ENCODE peak calls at places on chromosomes 1 and 21, in seven cellular contexts. G, A, M, B, O, E and Z are unnamed samples.
A peak's percentile ranks its signal among the peaks of the same experiment; 100 is the strongest.

GRCh38 chr1:227335587-227336020 is 17.3 kb upstream of the CDC42BPA start:
- DNase-seq in G (no peak), A (no peak), M (no peak), B (no peak), O (no peak), E (no peak), Z (no peak)

GRCh38 chr1:169949139-169949538 is 55.4 kb upstream of the SCYL3 start:
- DNase-seq in G (no peak), A (no peak), M (no peak), B (no peak), O (peak; percentile 18), E (peak; percentile 8), Z (peak; percentile 8)

GRCh38 chr1:192954705-192955265 is 104.4 kb downstream of the UCHL5 start:
- DNase-seq in G (no peak), A (no peak), M (no peak), B (no peak), O (no peak), E (no peak), Z (no peak)

GRCh38 chr21:39105836-39106235 is 77.4 kb downstream of the PSMG1 start:
- DNase-seq in G (no peak), A (no peak), M (no peak), B (no peak), O (no peak), E (no peak), Z (no peak)

GRCh38 chr21:44547656-44548331 is 3.5 kb downstream of the KRTAP10-2 start:
- DNase-seq in G (no peak), A (peak; percentile 24), M (no peak), B (no peak), O (no peak), E (no peak), Z (no peak)

GRCh38 chr1:90841477-90841876 is 124.4 kb upstream of the BARHL2 start:
- DNase-seq in G (no peak), A (no peak), M (no peak), B (no peak), O (no peak), E (no peak), Z (no peak)

GRCh38 chr1:176903474-176903873 is 261.0 kb downstream of the ASTN1 start:
- DNase-seq in G (no peak), A (no peak), M (no peak), B (no peak), O (no peak), E (no peak), Z (no peak)

GRCh38 chr1:31661856-31662255 is 17.2 kb upstream of the PEF1 start:
- DNase-seq in G (no peak), A (no peak), M (no peak), B (no peak), O (no peak), E (no peak), Z (no peak)

GRCh38 chr1:88180449-88181108 is 503.5 kb upstream of the PKN2 start:
- DNase-seq in G (peak; percentile 35), A (peak; percentile 64), M (peak; percentile 77), B (no peak), O (peak; percentile 40), E (peak; percentile 62), Z (peak; percentile 46)

GRCh38 chr1:111967067-111967690 is 22.3 kb downstream of the KCND3 start:
- DNase-seq in G (no peak), A (no peak), M (peak; percentile 69), B (no peak), O (no peak), E (no peak), Z (no peak)

GRCh38 chr1:81113688-81114087 is 687.0 kb upstream of the ADGRL2 start:
- DNase-seq in G (no peak), A (no peak), M (no peak), B (no peak), O (no peak), E (peak; percentile 18), Z (no peak)

GRCh38 chr1:92538048-92538412 is 51.3 kb upstream of the GFI1 start:
- DNase-seq in G (no peak), A (no peak), M (no peak), B (no peak), O (peak; percentile 62), E (no peak), Z (peak; percentile 56)

GRCh38 chr1:20885121-20885520 is 98.0 kb upstream of the HP1BP3 start:
- DNase-seq in G (no peak), A (no peak), M (no peak), B (no peak), O (no peak), E (peak; percentile 6), Z (no peak)

GRCh38 chr1:3907031-3907534 is 7.0 kb upstream of the C1orf174 start:
- DNase-seq in G (no peak), A (peak; percentile 77), M (no peak), B (no peak), O (peak; percentile 50), E (no peak), Z (no peak)

GRCh38 chr1:166950156-166950555 is 25.2 kb downstream of the ILDR2 start:
- DNase-seq in G (no peak), A (no peak), M (no peak), B (no peak), O (no peak), E (no peak), Z (no peak)

GRCh38 chr1:53135735-53136114 is 6.7 kb downstream of the SLC1A7 start:
- DNase-seq in G (no peak), A (no peak), M (no peak), B (peak; percentile 57), O (no peak), E (peak; percentile 60), Z (no peak)

GRCh38 chr1:227357229-227358078 is 39.2 kb upstream of the CDC42BPA start:
- DNase-seq in G (peak; percentile 67), A (no peak), M (peak; percentile 72), B (no peak), O (no peak), E (peak; percentile 86), Z (no peak)

GRCh38 chr1:8880068-8880676 is 1.7 kb upstream of the ENO1 start:
- DNase-seq in G (peak; percentile 37), A (peak; percentile 45), M (peak; percentile 74), B (peak; percentile 78), O (peak; percentile 50), E (peak; percentile 96), Z (peak; percentile 59)
- TF ChIP-seq CTCF in G (no peak), A (no peak), M (no peak), B (no peak), O (no peak), E (no peak), Z (no peak)

GRCh38 chr1:240193699-240194098 is 102.0 kb downstream of the FMN2 start:
- DNase-seq in G (no peak), A (no peak), M (no peak), B (no peak), O (no peak), E (no peak), Z (no peak)

GRCh38 chr1:240192851-240193250 is 101.2 kb downstream of the FMN2 start:
- DNase-seq in G (no peak), A (no peak), M (no peak), B (no peak), O (no peak), E (no peak), Z (no peak)

GRCh38 chr1:240188139-240188538 is 96.5 kb downstream of the FMN2 start:
- DNase-seq in G (no peak), A (no peak), M (no peak), B (no peak), O (no peak), E (no peak), Z (no peak)

GRCh38 chr1:240189386-240189989 is 97.8 kb downstream of the FMN2 start:
- DNase-seq in G (no peak), A (peak; percentile 46), M (peak; percentile 59), B (no peak), O (peak; percentile 37), E (peak; percentile 41), Z (peak; percentile 36)

DNA sequence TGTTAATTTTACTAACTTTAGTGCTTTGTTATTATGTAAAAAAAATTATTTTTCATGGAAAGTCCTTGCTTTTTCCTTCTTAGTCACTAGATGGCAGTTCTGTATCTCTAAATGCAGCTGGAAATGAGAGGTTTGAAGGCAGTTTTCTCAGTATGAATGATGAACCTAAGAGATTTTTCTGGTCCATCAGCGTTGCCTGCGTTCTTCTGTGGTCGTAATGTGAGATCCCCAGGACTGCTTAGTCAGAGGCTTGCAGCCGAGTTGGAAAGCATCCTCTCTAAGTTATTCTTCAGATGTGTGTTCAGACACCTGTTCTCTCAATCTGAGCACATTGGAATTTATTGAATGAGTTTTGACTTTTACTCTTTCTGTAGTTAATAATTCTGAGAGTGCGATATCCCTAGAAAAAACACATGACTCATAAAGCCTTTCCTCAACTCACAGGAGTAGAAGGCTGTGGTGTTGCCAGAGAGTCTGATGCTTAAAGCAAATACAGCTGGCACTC is 99.2 kb downstream of the FMN2 start:
- DNase-seq in G (no peak), A (no peak), M (no peak), B (peak; percentile 94), O (no peak), E (peak; percentile 95), Z (no peak)
- TF ChIP-seq CTCF in G (peak; percentile 9), A (peak; percentile 61), M (peak; percentile 26), B (peak; percentile 55), O (peak; percentile 23), E (peak; percentile 80), Z (no peak)

GRCh38 chr1:14149431-14149830 is 449.1 kb upstream of the KAZN start:
- DNase-seq in G (no peak), A (no peak), M (no peak), B (no peak), O (no peak), E (no peak), Z (no peak)
- TF ChIP-seq CTCF in G (no peak), A (no peak), M (no peak), B (no peak), O (no peak), E (no peak), Z (no peak)

GRCh38 chr1:161910516-161911077 is 113.1 kb downstream of the OLFML2B start:
- DNase-seq in G (no peak), A (no peak), M (no peak), B (no peak), O (no peak), E (peak; percentile 49), Z (no peak)

GRCh38 chr1:161907266-161907665 is 116.4 kb downstream of the OLFML2B start:
- DNase-seq in G (no peak), A (no peak), M (no peak), B (no peak), O (no peak), E (no peak), Z (no peak)

GRCh38 chr1:161902146-161902545 is 121.5 kb downstream of the OLFML2B start:
- DNase-seq in G (no peak), A (no peak), M (no peak), B (no peak), O (no peak), E (no peak), Z (no peak)

GRCh38 chr1:161908264-161908663 is 115.4 kb downstream of the OLFML2B start:
- DNase-seq in G (no peak), A (no peak), M (no peak), B (no peak), O (no peak), E (no peak), Z (no peak)

DNA sequence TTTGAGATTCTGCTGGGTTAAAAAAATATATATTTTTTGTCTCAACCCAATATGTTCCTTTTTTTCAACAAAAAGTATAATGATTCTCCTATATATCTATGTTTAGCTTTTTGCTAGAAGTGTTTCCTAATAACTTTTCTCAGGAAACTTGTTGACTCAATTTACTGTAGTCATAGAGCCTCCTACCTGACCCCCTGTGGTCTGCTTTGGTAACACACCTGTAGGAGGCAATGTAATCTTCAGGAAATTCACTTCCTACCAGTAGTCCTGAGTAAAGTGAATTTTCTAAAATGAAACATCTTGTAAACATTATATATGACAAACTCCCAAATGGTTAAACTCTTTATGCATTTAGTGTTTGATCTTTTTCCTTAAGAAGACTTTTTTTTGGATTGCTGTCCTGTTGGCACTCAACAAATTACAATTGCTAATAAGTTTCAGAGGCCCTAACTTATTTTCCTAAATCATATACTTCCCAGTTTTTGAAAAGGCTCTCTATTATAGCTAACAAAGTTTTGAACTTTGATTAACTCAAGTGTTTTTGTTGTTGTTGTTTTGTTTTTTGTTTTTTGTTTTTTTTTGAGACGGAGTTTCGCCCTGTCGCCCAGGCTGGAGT is 118.3 kb downstream of the OLFML2B start:
- DNase-seq in G (no peak), A (peak; percentile 41), M (peak; percentile 30), B (no peak), O (peak; percentile 31), E (peak; percentile 7), Z (peak; percentile 23)
- TF ChIP-seq CTCF in G (peak; percentile 43), A (peak; percentile 87), M (peak; percentile 52), B (peak; percentile 48), O (peak; percentile 40), E (peak; percentile 73), Z (peak; percentile 28)